ENCODE peak calls at places on chromosomes 3 and 15, in nine cellular contexts. O is T-helper 9 cell; Y is ureter; G is posterior cingulate gyrus; Z is Daoy; C is breast epithelium; W is bronchial epithelial cell; M is activated naive CD4-positive, alpha-beta T cell treated with Interleukin-2 at 50 U/mL for 16 hours; F is renal cortical epithelial cell. V is an unnamed sample.

GRCh38 chr15:63178034-63178433 is 11.4 kb upstream of the RAB8B start:
- DNase-seq in O (no peak), Y (no peak), G (no peak), Z (no peak), C (no peak), W (no peak), M (no peak), F (no peak), V (no peak)

GRCh38 chr3:107855710-107856109 is 235.1 kb downstream of the CD47 start:
- DNase-seq in O (no peak), Y (no peak), G (no peak), Z (peak), C (no peak), W (peak), M (no peak), F (peak), V (no peak)

GRCh38 chr3:29552036-29552435 is 271.2 kb downstream of the RBMS3 start:
- DNase-seq in O (no peak), Y (no peak), G (no peak), Z (no peak), C (no peak), W (no peak), M (no peak), F (no peak), V (no peak)

GRCh38 chr15:81449836-81450474 is 75.9 kb upstream of the TMC3 start:
- DNase-seq in O (no peak), Y (no peak), G (no peak), Z (no peak), C (no peak), W (peak), M (no peak), F (no peak), V (no peak)

GRCh38 chr3:78462021-78462420 is 1305.8 kb downstream of the ROBO1 start:
- DNase-seq in O (no peak), Y (no peak), G (no peak), Z (no peak), C (no peak), W (no peak), M (no peak), F (no peak), V (no peak)

GRCh38 chr15:100559330-100559729 is 30.6 kb upstream of the CERS3 start:
- DNase-seq in O (no peak), Y (peak), G (no peak), Z (no peak), C (no peak), W (peak), M (no peak), F (peak), V (no peak)

GRCh38 chr15:61195116-61196002 is 33.7 kb downstream of the RORA start:
- DNase-seq in O (no peak), Y (no peak), G (no peak), Z (peak), C (no peak), W (peak), M (no peak), F (peak), V (no peak)

GRCh38 chr3:138375446-138375845 is 27.1 kb downstream of the MRAS start:
- DNase-seq in O (no peak), Y (no peak), G (no peak), Z (no peak), C (no peak), W (no peak), M (no peak), F (no peak), V (no peak)

GRCh38 chr3:170201527-170201926 is 20.0 kb upstream of the PHC3 start:
- DNase-seq in O (no peak), Y (no peak), G (no peak), Z (no peak), C (no peak), W (no peak), M (no peak), F (no peak), V (no peak)

GRCh38 chr3:192816274-192816853 is 89.0 kb upstream of the FGF12 start:
- DNase-seq in O (no peak), Y (no peak), G (no peak), Z (peak), C (no peak), W (peak), M (no peak), F (peak), V (no peak)

GRCh38 chr3:24830230-24831152 is 335.8 kb upstream of the THRB start:
- DNase-seq in O (no peak), Y (no peak), G (peak), Z (peak), C (no peak), W (no peak), M (no peak), F (no peak), V (no peak)

GRCh38 chr15:77606142-77607034 is 26.3 kb downstream of the LINGO1 start:
- DNase-seq in O (no peak), Y (no peak), G (no peak), Z (peak), C (no peak), W (no peak), M (no peak), F (no peak), V (no peak)

GRCh38 chr15:58346361-58346760 is 85.4 kb upstream of the LIPC start:
- DNase-seq in O (no peak), Y (no peak), G (no peak), Z (no peak), C (no peak), W (peak), M (no peak), F (peak), V (no peak)

GRCh38 chr3:106176734-106177133 is 307.9 kb upstream of the CBLB start:
- DNase-seq in O (no peak), Y (no peak), G (no peak), Z (no peak), C (no peak), W (no peak), M (peak), F (no peak), V (peak)

GRCh38 chr3:138694287-138695007 is 85.9 kb downstream of the FAIM start:
- DNase-seq in O (no peak), Y (no peak), G (no peak), Z (peak), C (no peak), W (peak), M (no peak), F (peak), V (no peak)

GRCh38 chr3:8887435-8888295 is 75.6 kb downstream of the RAD18 start:
- DNase-seq in O (no peak), Y (no peak), G (no peak), Z (no peak), C (no peak), W (no peak), M (no peak), F (no peak), V (no peak)

GRCh38 chr15:91456251-91456718 is 356.2 kb downstream of the SV2B start:
- DNase-seq in O (no peak), Y (no peak), G (no peak), Z (peak), C (peak), W (peak), M (no peak), F (peak), V (no peak)

GRCh38 chr3:120077726-120078125 is 16.5 kb downstream of the GSK3B start:
- DNase-seq in O (no peak), Y (no peak), G (no peak), Z (no peak), C (no peak), W (no peak), M (no peak), F (no peak), V (no peak)

GRCh38 chr15:88225484-88225883 is 31.1 kb downstream of the NTRK3 start:
- DNase-seq in O (no peak), Y (no peak), G (no peak), Z (no peak), C (no peak), W (no peak), M (no peak), F (no peak), V (no peak)

GRCh38 chr3:55501905-55502304 is 14.8 kb upstream of the WNT5A start:
- DNase-seq in O (no peak), Y (no peak), G (no peak), Z (no peak), C (no peak), W (no peak), M (no peak), F (no peak), V (no peak)

GRCh38 chr3:170128259-170128976 is 53.1 kb downstream of the PHC3 start:
- DNase-seq in O (no peak), Y (no peak), G (no peak), Z (no peak), C (no peak), W (no peak), M (no peak), F (no peak), V (no peak)

GRCh38 chr3:152121292-152121654 is 147.5 kb upstream of the MBNL1 start:
- DNase-seq in O (no peak), Y (no peak), G (no peak), Z (peak), C (no peak), W (peak), M (no peak), F (peak), V (no peak)

GRCh38 chr3:72445827-72446405 is 402.3 kb downstream of the SHQ1 start:
- DNase-seq in O (no peak), Y (no peak), G (no peak), Z (no peak), C (no peak), W (peak), M (no peak), F (no peak), V (no peak)

GRCh38 chr15:85616549-85616948 is 178.2 kb downstream of the KLHL25 start:
- DNase-seq in O (no peak), Y (no peak), G (no peak), Z (no peak), C (no peak), W (no peak), M (no peak), F (no peak), V (no peak)

GRCh38 chr15:96448923-96449322 is 118.4 kb downstream of the NR2F2 start:
- DNase-seq in O (no peak), Y (no peak), G (no peak), Z (no peak), C (no peak), W (no peak), M (no peak), F (no peak), V (no peak)

GRCh38 chr3:139434764-139435291 is 41.5 kb downstream of the RBP2 start:
- DNase-seq in O (no peak), Y (peak), G (no peak), Z (peak), C (no peak), W (peak), M (no peak), F (peak), V (no peak)

GRCh38 chr15:81056276-81056675 is 55.6 kb downstream of the TLNRD1 start:
- DNase-seq in O (no peak), Y (no peak), G (no peak), Z (no peak), C (no peak), W (no peak), M (no peak), F (no peak), V (no peak)

GRCh38 chr15:74311734-74312444 is 55.6 kb downstream of the CYP11A1 start:
- DNase-seq in O (no peak), Y (no peak), G (no peak), Z (no peak), C (no peak), W (no peak), M (no peak), F (no peak), V (no peak)

GRCh38 chr3:150235799-150236198 is 172.3 kb upstream of the TSC22D2 start:
- DNase-seq in O (no peak), Y (no peak), G (no peak), Z (peak), C (no peak), W (peak), M (no peak), F (peak), V (no peak)

GRCh38 chr3:99850608-99851007 is 32.9 kb downstream of the CMSS1 start:
- DNase-seq in O (no peak), Y (no peak), G (no peak), Z (no peak), C (no peak), W (no peak), M (no peak), F (no peak), V (no peak)

GRCh38 chr3:172595648-172596393 is 72.6 kb upstream of the TNFSF10 start:
- DNase-seq in O (no peak), Y (no peak), G (no peak), Z (peak), C (no peak), W (peak), M (peak), F (peak), V (peak)

GRCh38 chr3:127779747-127780146 is 42.6 kb downstream of the MGLL start:
- DNase-seq in O (no peak), Y (no peak), G (no peak), Z (peak), C (no peak), W (peak), M (no peak), F (peak), V (no peak)

GRCh38 chr3:37891227-37891626 is 29.5 kb downstream of the CTDSPL start:
- DNase-seq in O (no peak), Y (no peak), G (no peak), Z (no peak), C (no peak), W (peak), M (no peak), F (no peak), V (no peak)

GRCh38 chr3:177973241-177973840 is 562.9 kb upstream of the KCNMB2 start:
- DNase-seq in O (no peak), Y (no peak), G (no peak), Z (peak), C (no peak), W (peak), M (no peak), F (peak), V (no peak)

GRCh38 chr15:96974761-96975160 is 644.3 kb downstream of the NR2F2 start:
- DNase-seq in O (no peak), Y (no peak), G (no peak), Z (peak), C (no peak), W (peak), M (no peak), F (peak), V (no peak)

V was measured in effector CD4-positive, alpha-beta T cell.